ENCODE peak calls at places on chromosomes 4 and X, in five cellular contexts. V, D, A, W and J are unnamed samples.

GRCh38 chr4:158859661-158860060 is 90.8 kb downstream of the FNIP2 start:
- DNase-seq in D (no peak), A (no peak), V (no peak), W (no peak), J (peak; percentile 43)

GRCh38 chr4:30744386-30744785 is 24.2 kb downstream of the PCDH7 start:
- DNase-seq in D (no peak), V (no peak), A (no peak), W (no peak), J (no peak)

GRCh38 chr4:107153228-107153627 is 117.1 kb upstream of the DKK2 start:
- DNase-seq in D (no peak), V (no peak), A (peak; percentile 15), W (no peak), J (peak; percentile 6)

GRCh38 chr4:154082760-154083530 is 294.1 kb upstream of the SFRP2 start:
- DNase-seq in D (no peak), A (peak; percentile 7), V (no peak), W (no peak), J (peak; percentile 2)

GRCh38 chr4:10089346-10089745 is 27.3 kb downstream of the WDR1 start:
- DNase-seq in W (no peak), V (no peak), A (peak; percentile 80), D (no peak), J (no peak)

GRCh38 chr4:80538276-80538926 is 202.9 kb downstream of the CFAP299 start:
- DNase-seq in V (no peak), W (no peak), A (no peak), D (no peak), J (no peak)

GRCh38 chr4:14906805-14907204 is 95.5 kb upstream of the CPEB2 start:
- DNase-seq in A (no peak), V (no peak), W (no peak), D (no peak), J (no peak)

GRCh38 chr4:1491630-1492457 is 85.6 kb upstream of the NKX1-1 start:
- DNase-seq in V (no peak), A (no peak), W (no peak), D (no peak), J (no peak)

GRCh38 chr4:172998527-172999469 is 169.8 kb upstream of the GALNT7 start:
- DNase-seq in V (no peak), W (no peak), A (no peak), D (no peak), J (no peak)

GRCh38 chr4:14837860-14838259 is 164.4 kb upstream of the CPEB2 start:
- DNase-seq in V (no peak), A (no peak), D (peak; percentile 69), W (no peak), J (no peak)

GRCh38 chr4:176794651-176795050 is 1.9 kb upstream of the VEGFC start:
- DNase-seq in V (no peak), D (no peak), W (no peak), A (no peak), J (no peak)

GRCh38 chrX:22534643-22535042 is 261.9 kb downstream of the CBLL2 start:
- DNase-seq in D (no peak), W (no peak), A (no peak), V (no peak), J (no peak)

GRCh38 chrX:7143076-7143475 is 4.4 kb upstream of the STS start:
- DNase-seq in A (no peak), V (no peak), W (no peak), D (no peak), J (no peak)

GRCh38 chr4:154314248-154314647 is 177.4 kb downstream of the DCHS2 start:
- DNase-seq in V (no peak), D (no peak), A (peak; percentile 35), W (no peak), J (peak; percentile 4)

GRCh38 chr4:11073621-11074051 is 355.1 kb downstream of the HS3ST1 start:
- DNase-seq in A (peak; percentile 38), W (no peak), D (no peak), V (no peak), J (no peak)

GRCh38 chr4:143641406-143641805 is 59.1 kb downstream of the FREM3 start:
- DNase-seq in V (no peak), W (no peak), A (no peak), D (no peak), J (no peak)

GRCh38 chr4:183659919-183660318 is 826 bp downstream of the TRAPPC11 start:
- DNase-seq in A (peak; percentile 13), V (no peak), D (no peak), W (no peak), J (no peak)

GRCh38 chr4:173522160-173522873 is 7.7 kb downstream of the HAND2 start:
- DNase-seq in D (peak; percentile 29), V (no peak), W (no peak), A (peak; percentile 93), J (peak; percentile 40)

GRCh38 chr4:184421558-184422155 is 52.7 kb downstream of the IRF2 start:
- DNase-seq in W (no peak), A (no peak), V (peak; percentile 42), D (no peak), J (no peak)

GRCh38 chrX:69538321-69538876 is 34.3 kb downstream of the NALF2 start:
- DNase-seq in A (peak; percentile 83), D (peak; percentile 29), W (peak; percentile 70), V (peak; percentile 60), J (peak; percentile 61)

GRCh38 chrX:135302269-135302873 is 6.9 kb upstream of the ETDC start:
- DNase-seq in A (no peak), D (no peak), W (no peak), V (no peak), J (no peak)

GRCh38 chrX:54641530-54641929 is 111.5 kb downstream of the GNL3L start:
- DNase-seq in V (no peak), A (no peak), W (no peak), D (no peak), J (no peak)

GRCh38 chr4:118994030-118994429 is 105.4 kb downstream of the SYNPO2 start:
- DNase-seq in D (no peak), V (no peak), W (no peak), A (no peak), J (no peak)

GRCh38 chrX:71859637-71860036 is 51.0 kb upstream of the NHSL2 start:
- DNase-seq in V (peak; percentile 6), A (peak; percentile 62), D (peak; percentile 7), W (peak; percentile 44), J (peak; percentile 50)

GRCh38 chr4:133148690-133149363 is at the start of gene PCDH10:
- DNase-seq in D (peak; percentile 79), A (peak; percentile 96), V (peak; percentile 40), W (peak; percentile 84), J (peak; percentile 81)

GRCh38 chr4:6217716-6218381 is 17.5 kb upstream of the JAKMIP1 start:
- DNase-seq in D (no peak), V (no peak), W (no peak), A (no peak), J (no peak)

GRCh38 chrX:105870465-105870864 is 48.1 kb downstream of the NRK start:
- DNase-seq in D (peak; percentile 7), V (no peak), W (no peak), A (no peak), J (no peak)

GRCh38 chrX:106999002-106999975 is 723 bp downstream of the MORC4 start:
- DNase-seq in A (peak; percentile 72), W (peak; percentile 43), V (peak; percentile 21), D (peak; percentile 29), J (peak; percentile 66)

GRCh38 chr4:1910643-1911042 is 39.5 kb downstream of the NSD2 start:
- DNase-seq in D (no peak), W (no peak), A (peak; percentile 72), V (no peak), J (peak; percentile 44)

GRCh38 chrX:69079278-69079677 is 86.0 kb downstream of the PJA1 start:
- DNase-seq in A (no peak), D (no peak), W (no peak), V (no peak), J (no peak)

GRCh38 chrX:154717824-154718223 is 33.1 kb downstream of the GAB3 start:
- DNase-seq in V (no peak), W (no peak), A (no peak), D (peak; percentile 68), J (no peak)

GRCh38 chr4:7379719-7380118 is 55.0 kb downstream of the PSAPL1 start:
- DNase-seq in V (no peak), W (no peak), D (no peak), A (no peak), J (no peak)

GRCh38 chr4:20395160-20395773 is 143.6 kb downstream of the SLIT2 start:
- DNase-seq in W (no peak), V (no peak), A (peak; percentile 52), D (no peak), J (peak; percentile 50)